ENCODE peak calls at places on chromosome 13, in five cellular contexts. One of them, this sample, is unnamed.

GRCh38 chr13:71034018-71034417 is 833.0 kb downstream of the DACH1 start:
- DNase-seq in right atrium auricular region: no peak
- DNase-seq in AG04450: no peak
- DNase-seq in heart left ventricle: no peak
- DNase-seq in pancreas: no peak
- DNase-seq in this sample: no peak

GRCh38 chr13:85544756-85545155 is 254.5 kb downstream of the SLITRK6 start:
- DNase-seq in heart left ventricle: no peak
- DNase-seq in pancreas: no peak
- DNase-seq in right atrium auricular region: no peak
- DNase-seq in AG04450: no peak
- DNase-seq in this sample: no peak

GRCh38 chr13:82356667-82357066 is 1525.6 kb downstream of the SLITRK1 start:
- DNase-seq in heart left ventricle: no peak
- DNase-seq in pancreas: no peak
- DNase-seq in right atrium auricular region: no peak
- DNase-seq in AG04450: no peak
- DNase-seq in this sample: no peak

GRCh38 chr13:110412132-110412912 is 105.2 kb downstream of the COL4A2 start:
- DNase-seq in heart left ventricle: peak
- DNase-seq in AG04450: peak
- DNase-seq in pancreas: peak
- DNase-seq in right atrium auricular region: peak
- DNase-seq in this sample: peak

GRCh38 chr13:114097893-114098688 is 34.3 kb downstream of the RASA3 start:
- DNase-seq in right atrium auricular region: peak
- DNase-seq in heart left ventricle: peak
- DNase-seq in AG04450: no peak
- DNase-seq in pancreas: no peak
- DNase-seq in this sample: no peak

GRCh38 chr13:107373551-107373950 is 805.6 kb upstream of the ARGLU1 start:
- DNase-seq in heart left ventricle: no peak
- DNase-seq in pancreas: no peak
- DNase-seq in right atrium auricular region: no peak
- DNase-seq in AG04450: peak
- DNase-seq in this sample: peak

GRCh38 chr13:68257111-68257842 is 1027.1 kb upstream of the PCDH9 start:
- DNase-seq in right atrium auricular region: no peak
- DNase-seq in heart left ventricle: no peak
- DNase-seq in AG04450: no peak
- DNase-seq in pancreas: no peak
- DNase-seq in this sample: no peak

GRCh38 chr13:41496420-41497234 is 39.3 kb downstream of the RGCC start:
- DNase-seq in AG04450: peak
- DNase-seq in pancreas: no peak
- DNase-seq in right atrium auricular region: no peak
- DNase-seq in heart left ventricle: no peak
- DNase-seq in this sample: no peak

GRCh38 chr13:100458673-100459072 is 129.9 kb downstream of the GGACT start:
- DNase-seq in AG04450: no peak
- DNase-seq in pancreas: no peak
- DNase-seq in heart left ventricle: no peak
- DNase-seq in right atrium auricular region: no peak
- DNase-seq in this sample: no peak

GRCh38 chr13:62320731-62321130 is 905.1 kb upstream of the PCDH20 start:
- DNase-seq in AG04450: no peak
- DNase-seq in pancreas: no peak
- DNase-seq in right atrium auricular region: no peak
- DNase-seq in heart left ventricle: no peak
- DNase-seq in this sample: no peak

GRCh38 chr13:101309014-101309619 is 107.2 kb downstream of the NALCN start:
- DNase-seq in heart left ventricle: no peak
- DNase-seq in right atrium auricular region: no peak
- DNase-seq in pancreas: no peak
- DNase-seq in AG04450: no peak
- DNase-seq in this sample: peak

GRCh38 chr13:50208826-50209335 is 193.6 kb downstream of the KCNRG start:
- DNase-seq in heart left ventricle: peak
- DNase-seq in right atrium auricular region: peak
- DNase-seq in pancreas: peak
- DNase-seq in AG04450: peak
- DNase-seq in this sample: no peak

GRCh38 chr13:109989155-109989554 is 202.8 kb upstream of the IRS2 start:
- DNase-seq in AG04450: no peak
- DNase-seq in heart left ventricle: no peak
- DNase-seq in right atrium auricular region: peak
- DNase-seq in pancreas: no peak
- DNase-seq in this sample: no peak

GRCh38 chr13:92122454-92122853 is 724.0 kb downstream of the GPC5 start:
- DNase-seq in right atrium auricular region: no peak
- DNase-seq in heart left ventricle: no peak
- DNase-seq in pancreas: no peak
- DNase-seq in AG04450: no peak
- DNase-seq in this sample: no peak

GRCh38 chr13:40910324-40911050 is 108.6 kb downstream of the ELF1 start:
- DNase-seq in heart left ventricle: no peak
- DNase-seq in AG04450: no peak
- DNase-seq in pancreas: no peak
- DNase-seq in right atrium auricular region: no peak
- DNase-seq in this sample: peak

GRCh38 chr13:99955747-99956472 is 15.7 kb downstream of the ZIC5 start:
- DNase-seq in heart left ventricle: no peak
- DNase-seq in right atrium auricular region: no peak
- DNase-seq in AG04450: no peak
- DNase-seq in pancreas: no peak
- DNase-seq in this sample: no peak

GRCh38 chr13:110457361-110457760 is 104.2 kb downstream of the RAB20 start:
- DNase-seq in right atrium auricular region: no peak
- DNase-seq in AG04450: no peak
- DNase-seq in heart left ventricle: no peak
- DNase-seq in pancreas: no peak
- DNase-seq in this sample: no peak

GRCh38 chr13:87536499-87536898 is 134.7 kb upstream of the SLITRK5 start:
- DNase-seq in pancreas: no peak
- DNase-seq in AG04450: no peak
- DNase-seq in heart left ventricle: no peak
- DNase-seq in right atrium auricular region: no peak
- DNase-seq in this sample: no peak

GRCh38 chr13:59319276-59319675 is 844.5 kb downstream of the DIAPH3 start:
- DNase-seq in pancreas: no peak
- DNase-seq in heart left ventricle: no peak
- DNase-seq in right atrium auricular region: no peak
- DNase-seq in AG04450: no peak
- DNase-seq in this sample: no peak

GRCh38 chr13:59320021-59320420 is 843.7 kb downstream of the DIAPH3 start:
- DNase-seq in pancreas: no peak
- DNase-seq in right atrium auricular region: no peak
- DNase-seq in AG04450: no peak
- DNase-seq in heart left ventricle: no peak
- DNase-seq in this sample: no peak

GRCh38 chr13:59312776-59313175 is 851.0 kb downstream of the DIAPH3 start:
- DNase-seq in right atrium auricular region: no peak
- DNase-seq in AG04450: no peak
- DNase-seq in pancreas: no peak
- DNase-seq in heart left ventricle: no peak
- DNase-seq in this sample: no peak

DNA sequence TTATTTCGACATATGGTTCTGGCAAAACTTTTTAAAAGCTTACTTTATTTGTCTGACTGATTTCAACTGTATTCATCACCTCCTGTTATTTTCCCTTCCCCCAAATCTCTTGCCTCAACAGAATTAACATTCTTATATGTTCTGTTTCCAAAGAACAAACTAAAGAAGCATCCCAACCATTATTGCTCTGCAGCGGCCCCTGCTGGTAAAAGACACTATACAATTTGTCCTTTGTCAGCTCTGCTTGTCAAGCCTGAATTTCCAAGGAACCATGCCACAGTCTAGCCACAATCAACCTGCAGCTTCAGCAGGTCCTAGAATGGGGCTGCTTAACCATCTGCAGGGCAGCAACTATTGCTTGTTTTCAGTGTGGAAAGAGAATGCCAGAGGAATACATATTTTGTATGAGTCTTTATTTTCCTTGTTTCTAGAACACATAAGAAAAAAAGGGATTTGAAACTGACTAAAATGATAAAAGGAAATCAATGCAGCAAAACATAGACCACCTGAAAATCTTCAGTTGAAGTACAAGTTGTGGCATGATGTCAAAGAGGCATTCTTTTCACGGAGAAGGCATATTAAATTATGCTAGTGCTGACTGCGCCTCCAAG is 845.3 kb downstream of the DIAPH3 start:
- DNase-seq in right atrium auricular region: peak
- DNase-seq in pancreas: peak
- DNase-seq in AG04450: peak
- DNase-seq in heart left ventricle: peak
- DNase-seq in this sample: peak
- TF ChIP-seq CTCF in right atrium auricular region: peak
- TF ChIP-seq CTCF in pancreas: peak
- TF ChIP-seq CTCF in AG04450: peak
- TF ChIP-seq CTCF in heart left ventricle: peak
- TF ChIP-seq CTCF in this sample: peak

GRCh38 chr13:98276486-98276885 is 99.4 kb upstream of the RNF113B start:
- DNase-seq in pancreas: no peak
- DNase-seq in right atrium auricular region: no peak
- DNase-seq in AG04450: no peak
- DNase-seq in heart left ventricle: no peak
- DNase-seq in this sample: no peak

GRCh38 chr13:98279473-98280175 is 102.6 kb upstream of the RNF113B start:
- DNase-seq in AG04450: no peak
- DNase-seq in pancreas: no peak
- DNase-seq in heart left ventricle: no peak
- DNase-seq in right atrium auricular region: no peak
- DNase-seq in this sample: no peak

GRCh38 chr13:98275711-98276171 is 98.7 kb upstream of the RNF113B start:
- DNase-seq in heart left ventricle: no peak
- DNase-seq in AG04450: no peak
- DNase-seq in right atrium auricular region: no peak
- DNase-seq in pancreas: no peak
- DNase-seq in this sample: no peak

GRCh38 chr13:98278068-98278619 is 101.1 kb upstream of the RNF113B start:
- DNase-seq in heart left ventricle: no peak
- DNase-seq in AG04450: no peak
- DNase-seq in pancreas: no peak
- DNase-seq in right atrium auricular region: no peak
- DNase-seq in this sample: no peak

GRCh38 chr13:98280176-98280510 is 103.1 kb upstream of the RNF113B start:
- DNase-seq in pancreas: no peak
- DNase-seq in right atrium auricular region: no peak
- DNase-seq in heart left ventricle: peak
- DNase-seq in AG04450: no peak
- DNase-seq in this sample: no peak
- H3K27ac ChIP-seq in pancreas: no peak
- H3K27ac ChIP-seq in right atrium auricular region: no peak
- H3K27ac ChIP-seq in heart left ventricle: no peak
- H3K27ac ChIP-seq in AG04450: no peak
- H3K27ac ChIP-seq in this sample: no peak

GRCh38 chr13:39196957-39197644 is 158.8 kb downstream of the NHLRC3 start:
- DNase-seq in AG04450: no peak
- DNase-seq in right atrium auricular region: no peak
- DNase-seq in pancreas: no peak
- DNase-seq in heart left ventricle: no peak
- DNase-seq in this sample: no peak
- TF ChIP-seq CTCF in AG04450: no peak
- TF ChIP-seq CTCF in right atrium auricular region: no peak
- TF ChIP-seq CTCF in pancreas: no peak
- TF ChIP-seq CTCF in heart left ventricle: no peak
- TF ChIP-seq CTCF in this sample: no peak

DNA sequence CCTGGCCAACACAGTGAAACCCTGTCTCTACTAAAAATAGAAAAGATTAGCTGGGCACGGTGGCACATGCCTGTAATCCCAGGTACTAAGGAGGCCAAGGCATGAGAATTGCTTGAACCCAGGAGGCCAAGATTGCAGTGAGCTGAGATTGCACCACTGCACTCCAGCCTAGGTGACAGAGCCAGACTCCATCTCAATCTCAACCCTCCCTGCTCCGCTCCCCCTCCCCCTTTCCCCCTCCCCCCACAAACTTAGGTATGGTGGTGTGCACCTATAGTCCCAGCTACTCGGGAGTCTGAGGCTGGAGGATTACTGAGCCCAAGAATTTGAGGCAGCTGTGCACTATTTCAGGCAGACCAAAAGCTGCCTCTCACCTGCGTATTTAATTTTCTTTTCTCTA is 21.6 kb upstream of the RNF113B start:
- DNase-seq in pancreas: no peak
- DNase-seq in right atrium auricular region: no peak
- DNase-seq in AG04450: no peak
- DNase-seq in heart left ventricle: no peak
- DNase-seq in this sample: no peak
- H3K27ac ChIP-seq in pancreas: no peak
- H3K27ac ChIP-seq in right atrium auricular region: no peak
- H3K27ac ChIP-seq in AG04450: no peak
- H3K27ac ChIP-seq in heart left ventricle: no peak
- H3K27ac ChIP-seq in this sample: no peak

GRCh38 chr13:97068146-97068545 is 73.9 kb upstream of the OXGR1 start:
- DNase-seq in heart left ventricle: no peak
- DNase-seq in AG04450: no peak
- DNase-seq in right atrium auricular region: no peak
- DNase-seq in pancreas: no peak
- DNase-seq in this sample: no peak

GRCh38 chr13:97072297-97072696 is 78.0 kb upstream of the OXGR1 start:
- DNase-seq in AG04450: no peak
- DNase-seq in heart left ventricle: no peak
- DNase-seq in pancreas: no peak
- DNase-seq in right atrium auricular region: no peak
- DNase-seq in this sample: no peak

GRCh38 chr13:97068964-97069815 is 74.9 kb upstream of the OXGR1 start:
- DNase-seq in pancreas: no peak
- DNase-seq in AG04450: no peak
- DNase-seq in heart left ventricle: no peak
- DNase-seq in right atrium auricular region: no peak
- DNase-seq in this sample: no peak

GRCh38 chr13:97067342-97067895 is 73.1 kb upstream of the OXGR1 start:
- DNase-seq in AG04450: no peak
- DNase-seq in right atrium auricular region: no peak
- DNase-seq in pancreas: no peak
- DNase-seq in heart left ventricle: no peak
- DNase-seq in this sample: no peak
- TF ChIP-seq CTCF in AG04450: peak
- TF ChIP-seq CTCF in right atrium auricular region: no peak
- TF ChIP-seq CTCF in pancreas: no peak
- TF ChIP-seq CTCF in heart left ventricle: no peak
- TF ChIP-seq CTCF in this sample: no peak

GRCh38 chr13:47178090-47178950 is 281.5 kb upstream of the HTR2A start:
- DNase-seq in AG04450: no peak
- DNase-seq in pancreas: no peak
- DNase-seq in heart left ventricle: no peak
- DNase-seq in right atrium auricular region: no peak
- DNase-seq in this sample: no peak
- H3K27ac ChIP-seq in AG04450: no peak
- H3K27ac ChIP-seq in pancreas: no peak
- H3K27ac ChIP-seq in heart left ventricle: no peak
- H3K27ac ChIP-seq in right atrium auricular region: no peak
- H3K27ac ChIP-seq in this sample: no peak

This sample was measured in RWPE1.